ENCODE peak calls at places on chromosomes 1 and 21, in eight cellular contexts. One of them, this sample, is unnamed.

GRCh38 chr1:115300087-115300856 is 37.8 kb downstream of the NGF start:
- DNase-seq in B cell: no peak
- DNase-seq in fibroblast of pulmonary artery: no peak
- DNase-seq in HCT116: no peak
- DNase-seq in A549: no peak
- DNase-seq in foreskin fibroblast: peak
- DNase-seq in heart left ventricle: no peak
- DNase-seq in activated B cell treated with CpG ODN at 0.5 μM for 24 hours: no peak
- DNase-seq in this sample: no peak

GRCh38 chr1:6386371-6386949 is 7.1 kb downstream of the ACOT7 start:
- DNase-seq in B cell: no peak
- DNase-seq in fibroblast of pulmonary artery: peak
- DNase-seq in HCT116: peak
- DNase-seq in A549: no peak
- DNase-seq in foreskin fibroblast: peak
- DNase-seq in heart left ventricle: no peak
- DNase-seq in activated B cell treated with CpG ODN at 0.5 μM for 24 hours: no peak
- DNase-seq in this sample: no peak

GRCh38 chr1:178407215-178407614 is 89.5 kb downstream of the CLEC20A start:
- DNase-seq in B cell: no peak
- DNase-seq in fibroblast of pulmonary artery: no peak
- DNase-seq in HCT116: no peak
- DNase-seq in A549: no peak
- DNase-seq in foreskin fibroblast: no peak
- DNase-seq in heart left ventricle: no peak
- DNase-seq in activated B cell treated with CpG ODN at 0.5 μM for 24 hours: no peak
- DNase-seq in this sample: no peak

GRCh38 chr1:10378071-10378841 is 20.6 kb upstream of the PGD start:
- DNase-seq in B cell: no peak
- DNase-seq in fibroblast of pulmonary artery: peak
- DNase-seq in HCT116: no peak
- DNase-seq in A549: peak
- DNase-seq in foreskin fibroblast: no peak
- DNase-seq in heart left ventricle: peak
- DNase-seq in activated B cell treated with CpG ODN at 0.5 μM for 24 hours: no peak
- DNase-seq in this sample: peak

GRCh38 chr1:16921391-16922185 is at the start of gene CROCC:
- DNase-seq in B cell: no peak
- DNase-seq in fibroblast of pulmonary artery: peak
- DNase-seq in HCT116: no peak
- DNase-seq in A549: no peak
- DNase-seq in foreskin fibroblast: no peak
- DNase-seq in heart left ventricle: no peak
- DNase-seq in activated B cell treated with CpG ODN at 0.5 μM for 24 hours: no peak
- DNase-seq in this sample: no peak

GRCh38 chr1:227901906-227902640 is 45.7 kb downstream of the WNT9A start:
- DNase-seq in B cell: no peak
- DNase-seq in fibroblast of pulmonary artery: peak
- DNase-seq in HCT116: peak
- DNase-seq in A549: no peak
- DNase-seq in foreskin fibroblast: no peak
- DNase-seq in heart left ventricle: peak
- DNase-seq in activated B cell treated with CpG ODN at 0.5 μM for 24 hours: no peak
- DNase-seq in this sample: no peak

GRCh38 chr1:212555426-212555825 is 53.1 kb upstream of the ATF3 start:
- DNase-seq in B cell: no peak
- DNase-seq in fibroblast of pulmonary artery: no peak
- DNase-seq in HCT116: no peak
- DNase-seq in A549: no peak
- DNase-seq in foreskin fibroblast: no peak
- DNase-seq in heart left ventricle: no peak
- DNase-seq in activated B cell treated with CpG ODN at 0.5 μM for 24 hours: no peak
- DNase-seq in this sample: no peak

GRCh38 chr1:6438047-6438525 is 13.5 kb downstream of the ESPN start:
- DNase-seq in B cell: peak
- DNase-seq in fibroblast of pulmonary artery: peak
- DNase-seq in HCT116: no peak
- DNase-seq in A549: peak
- DNase-seq in foreskin fibroblast: no peak
- DNase-seq in heart left ventricle: peak
- DNase-seq in activated B cell treated with CpG ODN at 0.5 μM for 24 hours: peak
- DNase-seq in this sample: peak

GRCh38 chr1:243841507-243841906 is 8.5 kb downstream of the AKT3 start:
- DNase-seq in B cell: no peak
- DNase-seq in fibroblast of pulmonary artery: peak
- DNase-seq in HCT116: no peak
- DNase-seq in A549: no peak
- DNase-seq in foreskin fibroblast: peak
- DNase-seq in heart left ventricle: no peak
- DNase-seq in activated B cell treated with CpG ODN at 0.5 μM for 24 hours: no peak
- DNase-seq in this sample: no peak

GRCh38 chr21:29265690-29266479 is 32.8 kb upstream of the BACH1 start:
- DNase-seq in B cell: peak
- DNase-seq in fibroblast of pulmonary artery: no peak
- DNase-seq in HCT116: no peak
- DNase-seq in A549: no peak
- DNase-seq in foreskin fibroblast: no peak
- DNase-seq in heart left ventricle: no peak
- DNase-seq in activated B cell treated with CpG ODN at 0.5 μM for 24 hours: no peak
- DNase-seq in this sample: no peak

GRCh38 chr1:43522776-43523480 is 7.8 kb upstream of the PTPRF start:
- DNase-seq in B cell: no peak
- DNase-seq in fibroblast of pulmonary artery: peak
- DNase-seq in HCT116: peak
- DNase-seq in A549: peak
- DNase-seq in foreskin fibroblast: peak
- DNase-seq in heart left ventricle: no peak
- DNase-seq in activated B cell treated with CpG ODN at 0.5 μM for 24 hours: no peak
- DNase-seq in this sample: no peak

GRCh38 chr1:17059391-17060128 is 5.7 kb upstream of the SDHB start:
- DNase-seq in B cell: peak
- DNase-seq in fibroblast of pulmonary artery: peak
- DNase-seq in HCT116: peak
- DNase-seq in A549: peak
- DNase-seq in foreskin fibroblast: peak
- DNase-seq in heart left ventricle: peak
- DNase-seq in activated B cell treated with CpG ODN at 0.5 μM for 24 hours: peak
- DNase-seq in this sample: peak

GRCh38 chr1:224623310-224623714 is 7.2 kb downstream of the CNIH3 start:
- DNase-seq in B cell: no peak
- DNase-seq in fibroblast of pulmonary artery: no peak
- DNase-seq in HCT116: no peak
- DNase-seq in A549: no peak
- DNase-seq in foreskin fibroblast: peak
- DNase-seq in heart left ventricle: no peak
- DNase-seq in activated B cell treated with CpG ODN at 0.5 μM for 24 hours: no peak
- DNase-seq in this sample: no peak

GRCh38 chr1:242524571-242525359 is at the start of gene PLD5:
- DNase-seq in B cell: no peak
- DNase-seq in fibroblast of pulmonary artery: no peak
- DNase-seq in HCT116: no peak
- DNase-seq in A549: peak
- DNase-seq in foreskin fibroblast: no peak
- DNase-seq in heart left ventricle: no peak
- DNase-seq in activated B cell treated with CpG ODN at 0.5 μM for 24 hours: peak
- DNase-seq in this sample: no peak

GRCh38 chr21:42807938-42808613 is 71.3 kb downstream of the WDR4 start:
- DNase-seq in B cell: no peak
- DNase-seq in fibroblast of pulmonary artery: no peak
- DNase-seq in HCT116: no peak
- DNase-seq in A549: no peak
- DNase-seq in foreskin fibroblast: no peak
- DNase-seq in heart left ventricle: no peak
- DNase-seq in activated B cell treated with CpG ODN at 0.5 μM for 24 hours: no peak
- DNase-seq in this sample: no peak

GRCh38 chr1:54111624-54112023 is 41.2 kb downstream of the CDCP2 start:
- DNase-seq in B cell: no peak
- DNase-seq in fibroblast of pulmonary artery: no peak
- DNase-seq in HCT116: no peak
- DNase-seq in A549: no peak
- DNase-seq in foreskin fibroblast: no peak
- DNase-seq in heart left ventricle: no peak
- DNase-seq in activated B cell treated with CpG ODN at 0.5 μM for 24 hours: no peak
- DNase-seq in this sample: no peak

GRCh38 chr1:67618285-67619018 is 66.5 kb upstream of the GADD45A start:
- DNase-seq in B cell: no peak
- DNase-seq in fibroblast of pulmonary artery: peak
- DNase-seq in HCT116: no peak
- DNase-seq in A549: no peak
- DNase-seq in foreskin fibroblast: peak
- DNase-seq in heart left ventricle: peak
- DNase-seq in activated B cell treated with CpG ODN at 0.5 μM for 24 hours: no peak
- DNase-seq in this sample: peak

GRCh38 chr1:82775402-82776000 is 974.8 kb downstream of the ADGRL2 start:
- DNase-seq in B cell: no peak
- DNase-seq in fibroblast of pulmonary artery: peak
- DNase-seq in HCT116: peak
- DNase-seq in A549: peak
- DNase-seq in foreskin fibroblast: peak
- DNase-seq in heart left ventricle: no peak
- DNase-seq in activated B cell treated with CpG ODN at 0.5 μM for 24 hours: no peak
- DNase-seq in this sample: peak
- TF ChIP-seq CTCF in B cell: no peak
- TF ChIP-seq CTCF in fibroblast of pulmonary artery: peak
- TF ChIP-seq CTCF in HCT116: peak
- TF ChIP-seq CTCF in A549: peak
- TF ChIP-seq CTCF in foreskin fibroblast: peak
- TF ChIP-seq CTCF in heart left ventricle: peak
- TF ChIP-seq CTCF in activated B cell treated with CpG ODN at 0.5 μM for 24 hours: no peak
- TF ChIP-seq CTCF in this sample: peak

GRCh38 chr1:57464756-57465155 is 40.9 kb upstream of the DAB1 start:
- DNase-seq in B cell: no peak
- DNase-seq in fibroblast of pulmonary artery: no peak
- DNase-seq in HCT116: no peak
- DNase-seq in A549: no peak
- DNase-seq in foreskin fibroblast: no peak
- DNase-seq in heart left ventricle: no peak
- DNase-seq in activated B cell treated with CpG ODN at 0.5 μM for 24 hours: no peak
- DNase-seq in this sample: no peak

GRCh38 chr1:57467825-57468224 is 44.0 kb upstream of the DAB1 start:
- DNase-seq in B cell: no peak
- DNase-seq in fibroblast of pulmonary artery: no peak
- DNase-seq in HCT116: no peak
- DNase-seq in A549: no peak
- DNase-seq in foreskin fibroblast: no peak
- DNase-seq in heart left ventricle: no peak
- DNase-seq in activated B cell treated with CpG ODN at 0.5 μM for 24 hours: no peak
- DNase-seq in this sample: no peak

GRCh38 chr1:57471995-57472394 is 48.1 kb upstream of the DAB1 start:
- DNase-seq in B cell: no peak
- DNase-seq in fibroblast of pulmonary artery: no peak
- DNase-seq in HCT116: no peak
- DNase-seq in A549: no peak
- DNase-seq in foreskin fibroblast: no peak
- DNase-seq in heart left ventricle: no peak
- DNase-seq in activated B cell treated with CpG ODN at 0.5 μM for 24 hours: no peak
- DNase-seq in this sample: no peak

GRCh38 chr1:57470028-57470427 is 46.2 kb upstream of the DAB1 start:
- DNase-seq in B cell: no peak
- DNase-seq in fibroblast of pulmonary artery: peak
- DNase-seq in HCT116: no peak
- DNase-seq in A549: no peak
- DNase-seq in foreskin fibroblast: peak
- DNase-seq in heart left ventricle: no peak
- DNase-seq in activated B cell treated with CpG ODN at 0.5 μM for 24 hours: no peak
- DNase-seq in this sample: no peak

DNA sequence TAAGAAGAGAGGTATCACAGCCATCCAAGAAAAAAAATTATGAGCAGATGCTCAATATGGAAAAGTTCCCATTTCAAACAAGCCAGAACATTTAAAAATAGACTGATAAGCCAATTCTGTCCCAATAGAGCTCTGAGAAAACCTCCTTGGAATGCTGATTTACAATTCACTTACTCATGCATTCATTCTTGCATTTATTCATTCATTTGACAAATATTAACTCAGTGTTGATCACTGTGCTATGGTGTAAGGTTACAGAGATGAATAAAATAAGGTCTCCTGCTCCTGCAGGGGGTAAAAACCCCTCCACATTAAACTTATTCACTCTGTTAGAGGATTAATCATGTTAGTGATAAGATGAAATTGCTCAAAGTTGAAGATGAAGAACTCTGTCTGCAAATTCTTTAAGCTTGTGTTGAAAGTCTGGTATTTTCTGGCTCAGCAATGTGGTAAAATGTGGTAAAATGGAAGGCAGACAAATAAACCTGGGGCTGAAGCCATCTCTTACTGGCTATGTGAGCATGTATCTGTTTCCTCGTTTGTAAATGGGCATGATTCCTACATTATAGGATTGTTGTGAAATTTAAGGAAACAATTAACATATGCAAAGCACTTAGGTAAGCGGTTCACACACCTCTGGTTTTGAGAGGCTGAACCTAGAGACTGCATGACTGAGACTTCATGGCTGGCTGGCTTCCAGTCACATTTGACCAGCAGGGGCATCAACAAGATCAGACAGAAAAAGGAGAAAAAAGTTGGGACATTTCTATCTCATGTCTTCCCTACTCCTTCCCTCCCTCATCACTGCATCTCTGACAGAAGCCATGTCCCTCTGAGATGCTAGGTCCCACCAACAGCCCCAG is 45.0 kb upstream of the DAB1 start:
- DNase-seq in B cell: no peak
- DNase-seq in fibroblast of pulmonary artery: peak
- DNase-seq in HCT116: no peak
- DNase-seq in A549: no peak
- DNase-seq in foreskin fibroblast: peak
- DNase-seq in heart left ventricle: no peak
- DNase-seq in activated B cell treated with CpG ODN at 0.5 μM for 24 hours: no peak
- DNase-seq in this sample: no peak
- TF ChIP-seq CTCF in B cell: no peak
- TF ChIP-seq CTCF in fibroblast of pulmonary artery: no peak
- TF ChIP-seq CTCF in HCT116: no peak
- TF ChIP-seq CTCF in A549: no peak
- TF ChIP-seq CTCF in foreskin fibroblast: no peak
- TF ChIP-seq CTCF in heart left ventricle: no peak
- TF ChIP-seq CTCF in activated B cell treated with CpG ODN at 0.5 μM for 24 hours: no peak
- TF ChIP-seq CTCF in this sample: no peak

GRCh38 chr1:231612393-231613089 is 14.0 kb upstream of the DISC1 start:
- DNase-seq in B cell: peak
- DNase-seq in fibroblast of pulmonary artery: no peak
- DNase-seq in HCT116: no peak
- DNase-seq in A549: no peak
- DNase-seq in foreskin fibroblast: no peak
- DNase-seq in heart left ventricle: no peak
- DNase-seq in activated B cell treated with CpG ODN at 0.5 μM for 24 hours: peak
- DNase-seq in this sample: no peak
- TF ChIP-seq CTCF in B cell: no peak
- TF ChIP-seq CTCF in fibroblast of pulmonary artery: no peak
- TF ChIP-seq CTCF in HCT116: no peak
- TF ChIP-seq CTCF in A549: no peak
- TF ChIP-seq CTCF in foreskin fibroblast: no peak
- TF ChIP-seq CTCF in heart left ventricle: no peak
- TF ChIP-seq CTCF in activated B cell treated with CpG ODN at 0.5 μM for 24 hours: no peak
- TF ChIP-seq CTCF in this sample: no peak

DNA sequence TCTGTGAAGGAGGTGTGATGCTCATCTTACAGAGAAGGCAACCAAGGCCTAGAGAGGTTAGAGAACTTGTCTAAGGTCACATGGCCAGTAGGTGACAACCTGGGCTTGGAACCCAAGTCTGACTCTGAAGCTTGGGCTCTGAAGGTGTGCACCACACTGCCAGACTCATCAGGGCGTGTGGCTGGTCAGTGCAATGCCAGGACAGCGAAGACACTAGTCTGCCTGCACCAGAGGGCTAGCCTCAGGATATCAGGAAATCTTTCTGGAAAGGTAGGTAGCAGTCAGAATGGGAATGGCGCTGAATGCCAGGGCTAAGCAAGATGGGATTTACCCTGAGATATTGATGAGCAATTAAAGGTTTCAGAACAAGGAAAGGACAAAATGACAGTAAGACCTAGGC is 34.9 kb downstream of the ELK4 start:
- DNase-seq in B cell: no peak
- DNase-seq in fibroblast of pulmonary artery: no peak
- DNase-seq in HCT116: no peak
- DNase-seq in A549: no peak
- DNase-seq in foreskin fibroblast: no peak
- DNase-seq in heart left ventricle: no peak
- DNase-seq in activated B cell treated with CpG ODN at 0.5 μM for 24 hours: no peak
- DNase-seq in this sample: peak
- TF ChIP-seq CTCF in B cell: no peak
- TF ChIP-seq CTCF in fibroblast of pulmonary artery: no peak
- TF ChIP-seq CTCF in HCT116: no peak
- TF ChIP-seq CTCF in A549: no peak
- TF ChIP-seq CTCF in foreskin fibroblast: no peak
- TF ChIP-seq CTCF in heart left ventricle: no peak
- TF ChIP-seq CTCF in activated B cell treated with CpG ODN at 0.5 μM for 24 hours: no peak
- TF ChIP-seq CTCF in this sample: no peak